ENCODE peak calls at places on chromosome 9, in four cellular contexts. H is fibroblast of lung, I is endodermal cell, W is lower lobe of right lung. L is an unnamed sample.

GRCh38 chr9:5843450-5844249 is 10.7 kb upstream of the ERMP1 start:
- DNase-seq in H (peak; percentile 18), I (no peak), W (no peak), L (no peak)

GRCh38 chr9:135021393-135021789 is 66.1 kb upstream of the OLFM1 start:
- DNase-seq in H (no peak), I (no peak), W (no peak), L (no peak)

GRCh38 chr9:108551030-108551964 is 304.5 kb downstream of the ACTL7B start:
- DNase-seq in H (peak; percentile 93), I (no peak), W (no peak), L (no peak)

GRCh38 chr9:129610473-129611301 is 10.2 kb downstream of the C9orf50 start:
- DNase-seq in H (peak; percentile 64), I (peak; percentile 97), W (peak; percentile 82), L (peak; percentile 61)

GRCh38 chr9:16869961-16870605 is 387 bp downstream of the BNC2 start:
- DNase-seq in H (no peak), I (peak; percentile 78), W (no peak), L (peak; percentile 56)

GRCh38 chr9:134067904-134068741 is at the start of gene BRD3:
- DNase-seq in H (peak; percentile 85), I (peak; percentile 92), W (peak; percentile 91), L (peak; percentile 84)

GRCh38 chr9:83410701-83411100 is 127.5 kb downstream of the FRMD3 start:
- DNase-seq in H (no peak), I (no peak), W (no peak), L (no peak)

GRCh38 chr9:133855802-133856592 is 117.8 kb upstream of the SARDH start:
- DNase-seq in H (peak; percentile 97), I (no peak), W (peak; percentile 76), L (peak; percentile 82)

GRCh38 chr9:134637241-134637640 is 4.4 kb upstream of the COL5A1 start:
- DNase-seq in H (peak; percentile 69), I (no peak), W (peak; percentile 41), L (peak; percentile 22)

GRCh38 chr9:27278374-27278773 is 18.6 kb downstream of the EQTN start:
- DNase-seq in H (peak; percentile 8), I (no peak), W (no peak), L (no peak)

GRCh38 chr9:113155911-113156559 is 5.2 kb downstream of the SLC31A2 start:
- DNase-seq in H (no peak), I (no peak), W (no peak), L (peak; percentile 23)

GRCh38 chr9:71876829-71877228 is 34.2 kb downstream of the ABHD17B start:
- DNase-seq in H (no peak), I (no peak), W (no peak), L (no peak)
- H3K27ac ChIP-seq in H (no peak overlapping the region), I (no peak overlapping the region), W (no peak overlapping the region), L (no peak overlapping the region)

GRCh38 chr9:19397845-19398244 is 11.0 kb upstream of the ACER2 start:
- DNase-seq in H (no peak), I (no peak), W (no peak), L (no peak)
- H3K27ac ChIP-seq in H (no peak overlapping the region), I (no peak overlapping the region), W (no peak overlapping the region), L (no peak overlapping the region)

DNA sequence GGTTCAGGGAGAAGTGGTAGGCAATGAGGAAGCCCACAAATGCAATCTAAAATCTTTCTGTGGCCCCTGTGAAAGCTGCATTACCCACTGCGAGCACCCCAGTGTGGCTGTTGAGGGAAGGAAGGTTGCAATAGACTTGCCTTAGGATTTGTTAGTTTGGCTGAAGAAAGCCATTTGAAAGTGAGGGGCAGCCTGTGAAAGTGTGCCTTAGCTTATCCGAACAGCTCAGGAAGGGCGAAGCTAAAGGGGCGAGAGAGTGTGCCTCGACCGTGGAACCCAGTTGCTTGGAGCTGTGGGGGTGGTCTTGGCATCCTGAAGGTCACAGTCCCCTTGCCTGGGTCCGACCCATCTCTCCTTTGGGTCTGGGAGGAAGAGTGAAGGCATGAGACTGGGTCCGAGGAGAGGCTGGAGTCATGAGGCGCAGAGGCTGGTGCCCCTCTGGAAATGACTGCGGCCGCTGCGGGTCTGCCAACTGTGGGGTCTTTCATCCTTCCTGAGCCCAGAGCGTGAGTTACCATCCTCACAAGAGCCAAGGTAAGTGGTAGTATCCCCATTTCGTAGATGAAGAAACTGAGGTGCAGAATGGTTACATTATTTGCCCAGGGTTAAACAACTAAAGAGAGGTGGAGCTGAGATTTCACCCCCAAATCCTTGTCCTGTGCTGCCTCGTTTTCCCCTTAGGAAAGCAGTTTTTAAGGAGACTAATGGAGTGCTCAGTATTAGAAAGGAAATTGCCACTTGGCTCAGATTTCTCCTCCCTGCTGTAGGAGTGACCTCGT is 24.4 kb downstream of the SLC25A25 start:
- DNase-seq in H (no peak), I (no peak), W (no peak), L (no peak)
- H3K27ac ChIP-seq in H (peak overlapping the region; percentile 96), I (no peak overlapping the region), W (peak overlapping the region; percentile 95), L (no peak overlapping the region)

GRCh38 chr9:107141967-107142366 is 141.1 kb upstream of the RAD23B start:
- DNase-seq in H (peak; percentile 18), I (peak; percentile 55), W (no peak), L (no peak)

GRCh38 chr9:107138261-107138992 is 144.7 kb upstream of the RAD23B start:
- DNase-seq in H (peak; percentile 3), I (peak; percentile 51), W (no peak), L (no peak)

GRCh38 chr9:107142896-107143603 is 140.0 kb upstream of the RAD23B start:
- DNase-seq in H (peak; percentile 9), I (no peak), W (no peak), L (no peak)

GRCh38 chr9:107144475-107144874 is 138.6 kb upstream of the RAD23B start:
- DNase-seq in H (no peak), I (no peak), W (no peak), L (no peak)

GRCh38 chr9:107142430-107142829 is 140.6 kb upstream of the RAD23B start:
- DNase-seq in H (peak; percentile 2), I (no peak), W (no peak), L (no peak)
- H3K27ac ChIP-seq in H (no peak overlapping the region), I (no peak overlapping the region), W (no peak overlapping the region), L (no peak overlapping the region)

GRCh38 chr9:18238752-18239151 is 235.2 kb upstream of the ADAMTSL1 start:
- DNase-seq in H (peak; percentile 68), I (no peak), W (no peak), L (no peak)
- H3K27ac ChIP-seq in H (no peak overlapping the region), I (no peak overlapping the region), W (no peak overlapping the region), L (no peak overlapping the region)

GRCh38 chr9:86408121-86408520 is 53.9 kb upstream of the TUT7 start:
- DNase-seq in H (peak; percentile 52), I (no peak), W (no peak), L (no peak)
- H3K27ac ChIP-seq in H (no peak overlapping the region), I (no peak overlapping the region), W (no peak overlapping the region), L (no peak overlapping the region)

DNA sequence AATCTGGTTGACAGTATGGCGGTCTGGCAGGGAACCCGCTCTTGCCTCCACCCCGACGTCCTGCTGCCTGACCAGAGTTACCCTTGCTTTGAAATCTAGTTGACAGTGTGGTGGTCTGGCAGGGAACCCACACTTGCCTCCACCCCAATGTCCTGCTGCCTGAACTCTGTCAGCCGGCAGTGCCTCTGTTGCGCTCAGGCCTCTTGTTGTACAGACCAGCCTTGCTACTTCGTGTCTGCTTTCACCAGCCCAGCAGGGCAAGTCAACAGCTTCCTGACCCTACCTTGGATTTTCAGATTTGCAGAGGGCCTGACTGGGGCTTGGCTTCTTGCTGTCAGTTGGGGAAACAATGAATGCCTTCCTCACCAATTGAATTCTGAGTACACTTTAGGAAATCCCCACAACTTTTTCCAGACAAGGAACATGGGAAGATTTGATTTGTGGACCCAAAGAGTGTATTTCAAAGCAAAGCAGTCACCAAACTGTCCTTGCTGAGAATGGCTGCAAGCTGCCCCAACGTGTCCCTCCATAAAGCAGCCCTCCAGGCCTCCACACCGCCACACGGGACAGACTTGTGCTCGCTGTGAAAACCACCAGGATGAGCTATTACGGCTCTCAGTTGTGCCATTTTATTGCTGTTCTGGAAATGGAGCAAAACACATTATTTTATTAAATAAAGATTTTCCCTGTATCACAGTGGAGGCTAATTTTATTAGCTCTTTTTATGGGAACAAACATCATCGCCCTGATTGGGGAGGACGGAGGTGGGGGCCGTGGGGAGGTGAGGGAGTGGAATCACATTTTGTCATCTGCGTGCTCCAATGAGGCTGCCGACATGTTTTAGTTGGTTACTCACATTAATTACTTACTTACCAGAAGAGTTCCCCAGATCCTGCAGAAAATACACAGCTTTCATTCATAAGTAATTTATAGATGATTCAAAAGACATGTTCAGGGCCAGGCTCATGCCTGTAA is 189.3 kb downstream of the AOPEP start:
- DNase-seq in H (no peak), I (peak; percentile 41), W (no peak), L (no peak)
- H3K27ac ChIP-seq in H (no peak overlapping the region), I (no peak overlapping the region), W (no peak overlapping the region), L (no peak overlapping the region)

DNA sequence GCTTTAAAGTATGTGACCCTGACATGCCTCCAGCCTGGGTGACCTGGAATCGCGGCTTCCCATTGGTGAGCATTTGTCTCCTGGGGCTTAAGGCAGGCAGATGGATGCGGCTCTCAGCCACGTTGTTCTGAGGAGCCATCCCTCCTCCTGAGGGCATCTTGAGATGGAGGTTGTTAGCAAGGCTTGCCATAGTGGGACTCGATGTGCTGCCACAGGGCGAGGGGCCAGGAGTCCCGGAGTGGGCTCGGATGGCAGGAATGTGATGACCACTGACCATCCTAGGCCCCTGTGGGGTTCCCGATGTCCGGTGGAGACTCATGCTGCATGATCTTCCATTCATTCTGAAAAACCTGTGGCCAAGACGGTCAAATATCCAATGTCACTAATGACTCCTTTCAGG is 13.8 kb downstream of the GLIS3 start:
- DNase-seq in H (no peak), I (no peak), W (no peak), L (no peak)
- H3K27ac ChIP-seq in H (no peak overlapping the region), I (no peak overlapping the region), W (no peak overlapping the region), L (no peak overlapping the region)

L was measured in Peyer's patch.